ENCODE peak calls at places on chromosomes 7 and 10, in six cellular contexts. One of them, this sample, is unnamed.

GRCh38 chr10:74206727-74207126 is 55.7 kb downstream of the ADK start:
- DNase-seq in AG09309: no peak
- DNase-seq in cardiac fibroblast: no peak
- DNase-seq in HCT116: no peak
- DNase-seq in heart left ventricle: no peak
- DNase-seq in transverse colon: no peak
- DNase-seq in this sample: no peak

GRCh38 chr10:89122431-89123066 is 84.6 kb downstream of the CH25H start:
- DNase-seq in transverse colon: no peak
- DNase-seq in AG09309: no peak
- DNase-seq in heart left ventricle: peak; percentile 25
- DNase-seq in HCT116: no peak
- DNase-seq in cardiac fibroblast: peak; percentile 54
- DNase-seq in this sample: no peak

GRCh38 chr10:94108200-94108599 is 114.5 kb downstream of the PLCE1 start:
- DNase-seq in cardiac fibroblast: peak; percentile 87
- DNase-seq in HCT116: no peak
- DNase-seq in transverse colon: no peak
- DNase-seq in heart left ventricle: no peak
- DNase-seq in AG09309: peak; percentile 63
- DNase-seq in this sample: peak; percentile 24

GRCh38 chr7:18655506-18655905 is 160.0 kb downstream of the HDAC9 start:
- DNase-seq in HCT116: no peak
- DNase-seq in AG09309: no peak
- DNase-seq in cardiac fibroblast: no peak
- DNase-seq in transverse colon: no peak
- DNase-seq in heart left ventricle: no peak
- DNase-seq in this sample: no peak

GRCh38 chr7:36962367-36962766 is 238.1 kb upstream of the AOAH start:
- DNase-seq in transverse colon: no peak
- DNase-seq in AG09309: no peak
- DNase-seq in heart left ventricle: no peak
- DNase-seq in HCT116: no peak
- DNase-seq in cardiac fibroblast: no peak
- DNase-seq in this sample: peak; percentile 44

GRCh38 chr10:122190553-122190952 is 80.5 kb upstream of the BTBD16 start:
- DNase-seq in HCT116: no peak
- DNase-seq in heart left ventricle: no peak
- DNase-seq in AG09309: no peak
- DNase-seq in transverse colon: peak; percentile 26
- DNase-seq in cardiac fibroblast: no peak
- DNase-seq in this sample: no peak

GRCh38 chr10:133211141-133211830 is 18.7 kb upstream of the UTF1 start:
- DNase-seq in cardiac fibroblast: no peak
- DNase-seq in HCT116: no peak
- DNase-seq in AG09309: no peak
- DNase-seq in transverse colon: no peak
- DNase-seq in heart left ventricle: peak; percentile 22
- DNase-seq in this sample: no peak

GRCh38 chr10:104309980-104310978 is 28.0 kb downstream of the ITPRIP start:
- DNase-seq in HCT116: no peak
- DNase-seq in cardiac fibroblast: peak; percentile 96
- DNase-seq in AG09309: peak; percentile 60
- DNase-seq in transverse colon: no peak
- DNase-seq in heart left ventricle: peak; percentile 90
- DNase-seq in this sample: no peak

GRCh38 chr7:30566596-30566995 is 28.1 kb upstream of the GARS1 start:
- DNase-seq in AG09309: no peak
- DNase-seq in cardiac fibroblast: no peak
- DNase-seq in HCT116: no peak
- DNase-seq in transverse colon: no peak
- DNase-seq in heart left ventricle: no peak
- DNase-seq in this sample: no peak

GRCh38 chr10:132463333-132464255 is 66.6 kb downstream of the PWWP2B start:
- DNase-seq in transverse colon: no peak
- DNase-seq in HCT116: no peak
- DNase-seq in heart left ventricle: peak; percentile 38
- DNase-seq in AG09309: no peak
- DNase-seq in cardiac fibroblast: peak; percentile 36
- DNase-seq in this sample: no peak

GRCh38 chr10:114399576-114399975 is 4.7 kb downstream of the AFAP1L2 start:
- DNase-seq in transverse colon: no peak
- DNase-seq in heart left ventricle: no peak
- DNase-seq in HCT116: no peak
- DNase-seq in AG09309: no peak
- DNase-seq in cardiac fibroblast: no peak
- DNase-seq in this sample: no peak

GRCh38 chr10:60893231-60893630 is 50.8 kb downstream of the RHOBTB1 start:
- DNase-seq in AG09309: no peak
- DNase-seq in cardiac fibroblast: no peak
- DNase-seq in transverse colon: no peak
- DNase-seq in HCT116: no peak
- DNase-seq in heart left ventricle: no peak
- DNase-seq in this sample: no peak

GRCh38 chr7:82605247-82605864 is 161.8 kb upstream of the CACNA2D1 start:
- DNase-seq in AG09309: no peak
- DNase-seq in HCT116: peak; percentile 18
- DNase-seq in cardiac fibroblast: peak; percentile 73
- DNase-seq in transverse colon: no peak
- DNase-seq in heart left ventricle: no peak
- DNase-seq in this sample: peak; percentile 31

GRCh38 chr10:27783660-27784059 is 38.0 kb upstream of the MKX start:
- DNase-seq in heart left ventricle: no peak
- DNase-seq in AG09309: peak; percentile 60
- DNase-seq in HCT116: peak; percentile 81
- DNase-seq in cardiac fibroblast: peak; percentile 5
- DNase-seq in transverse colon: no peak
- DNase-seq in this sample: peak; percentile 45

GRCh38 chr7:45456105-45456504 is 118.1 kb upstream of the ADCY1 start:
- DNase-seq in heart left ventricle: no peak
- DNase-seq in AG09309: no peak
- DNase-seq in HCT116: no peak
- DNase-seq in cardiac fibroblast: no peak
- DNase-seq in transverse colon: no peak
- DNase-seq in this sample: no peak

GRCh38 chr7:156022483-156023459 is 210.5 kb upstream of the SHH start:
- DNase-seq in transverse colon: no peak
- DNase-seq in HCT116: no peak
- DNase-seq in heart left ventricle: no peak
- DNase-seq in cardiac fibroblast: no peak
- DNase-seq in AG09309: no peak
- DNase-seq in this sample: no peak

GRCh38 chr7:108989319-108989718 is 419.6 kb downstream of the DNAJB9 start:
- DNase-seq in AG09309: no peak
- DNase-seq in heart left ventricle: no peak
- DNase-seq in cardiac fibroblast: no peak
- DNase-seq in HCT116: no peak
- DNase-seq in transverse colon: no peak
- DNase-seq in this sample: no peak

GRCh38 chr10:76113952-76114351 is 682.5 kb downstream of the LRMDA start:
- DNase-seq in cardiac fibroblast: no peak
- DNase-seq in heart left ventricle: no peak
- DNase-seq in transverse colon: no peak
- DNase-seq in AG09309: no peak
- DNase-seq in HCT116: no peak
- DNase-seq in this sample: no peak

GRCh38 chr7:116591202-116592040 is 66.6 kb downstream of the CAV1 start:
- DNase-seq in transverse colon: no peak
- DNase-seq in HCT116: peak; percentile 45
- DNase-seq in cardiac fibroblast: peak; percentile 59
- DNase-seq in AG09309: no peak
- DNase-seq in heart left ventricle: no peak
- DNase-seq in this sample: no peak

GRCh38 chr10:89655722-89656121 is 10.7 kb upstream of the PANK1 start:
- DNase-seq in HCT116: no peak
- DNase-seq in AG09309: no peak
- DNase-seq in transverse colon: no peak
- DNase-seq in heart left ventricle: no peak
- DNase-seq in cardiac fibroblast: no peak
- DNase-seq in this sample: no peak

GRCh38 chr10:73940634-73941221 is 29.8 kb downstream of the PLAU start:
- DNase-seq in cardiac fibroblast: peak; percentile 80
- DNase-seq in AG09309: no peak
- DNase-seq in HCT116: peak; percentile 37
- DNase-seq in transverse colon: peak; percentile 89
- DNase-seq in heart left ventricle: peak; percentile 90
- DNase-seq in this sample: no peak

GRCh38 chr7:154425326-154425725 is 373.1 kb downstream of the DPP6 start:
- DNase-seq in transverse colon: no peak
- DNase-seq in AG09309: no peak
- DNase-seq in heart left ventricle: no peak
- DNase-seq in HCT116: no peak
- DNase-seq in cardiac fibroblast: no peak
- DNase-seq in this sample: no peak

GRCh38 chr10:91409869-91410637 is at the start of gene HECTD2:
- DNase-seq in transverse colon: peak; percentile 84
- DNase-seq in heart left ventricle: peak; percentile 83
- DNase-seq in HCT116: peak; percentile 19
- DNase-seq in AG09309: no peak
- DNase-seq in cardiac fibroblast: peak; percentile 70
- DNase-seq in this sample: no peak

GRCh38 chr7:22002731-22003130 is 57.0 kb upstream of the CDCA7L start:
- DNase-seq in AG09309: no peak
- DNase-seq in transverse colon: no peak
- DNase-seq in cardiac fibroblast: no peak
- DNase-seq in heart left ventricle: no peak
- DNase-seq in HCT116: no peak
- DNase-seq in this sample: no peak

GRCh38 chr7:134209322-134210015 is 82.3 kb downstream of the LRGUK start:
- DNase-seq in transverse colon: no peak
- DNase-seq in AG09309: no peak
- DNase-seq in heart left ventricle: no peak
- DNase-seq in HCT116: no peak
- DNase-seq in cardiac fibroblast: no peak
- DNase-seq in this sample: no peak

GRCh38 chr7:27723086-27723485 is 16.9 kb upstream of the TAX1BP1 start:
- DNase-seq in heart left ventricle: no peak
- DNase-seq in transverse colon: no peak
- DNase-seq in cardiac fibroblast: no peak
- DNase-seq in HCT116: no peak
- DNase-seq in AG09309: no peak
- DNase-seq in this sample: no peak

GRCh38 chr10:128087146-128087883 is 38.9 kb downstream of the MKI67 start:
- DNase-seq in transverse colon: no peak
- DNase-seq in cardiac fibroblast: no peak
- DNase-seq in AG09309: no peak
- DNase-seq in heart left ventricle: no peak
- DNase-seq in HCT116: no peak
- DNase-seq in this sample: no peak

GRCh38 chr10:14564268-14564744 is 210.4 kb downstream of the FAM107B start:
- DNase-seq in HCT116: no peak
- DNase-seq in heart left ventricle: no peak
- DNase-seq in cardiac fibroblast: no peak
- DNase-seq in AG09309: no peak
- DNase-seq in transverse colon: no peak
- DNase-seq in this sample: no peak

GRCh38 chr7:33841658-33842057 is 63.7 kb upstream of the BMPER start:
- DNase-seq in heart left ventricle: no peak
- DNase-seq in transverse colon: no peak
- DNase-seq in cardiac fibroblast: peak; percentile 59
- DNase-seq in HCT116: no peak
- DNase-seq in AG09309: no peak
- DNase-seq in this sample: no peak

GRCh38 chr7:113774182-113774807 is 144.5 kb downstream of the PPP1R3A start:
- DNase-seq in AG09309: peak; percentile 23
- DNase-seq in HCT116: peak; percentile 33
- DNase-seq in heart left ventricle: no peak
- DNase-seq in transverse colon: no peak
- DNase-seq in cardiac fibroblast: peak; percentile 66
- DNase-seq in this sample: peak; percentile 48

GRCh38 chr7:158997471-158997870 is 141.1 kb downstream of the DYNC2I1 start:
- DNase-seq in transverse colon: no peak
- DNase-seq in HCT116: no peak
- DNase-seq in heart left ventricle: no peak
- DNase-seq in cardiac fibroblast: no peak
- DNase-seq in AG09309: no peak
- DNase-seq in this sample: no peak

GRCh38 chr10:25758041-25758457 is 176.0 kb upstream of the MYO3A start:
- DNase-seq in AG09309: no peak
- DNase-seq in transverse colon: no peak
- DNase-seq in heart left ventricle: no peak
- DNase-seq in cardiac fibroblast: peak; percentile 47
- DNase-seq in HCT116: peak; percentile 26
- DNase-seq in this sample: peak; percentile 24
- TF ChIP-seq CTCF in AG09309: no peak
- TF ChIP-seq CTCF in transverse colon: no peak
- TF ChIP-seq CTCF in heart left ventricle: no peak
- TF ChIP-seq CTCF in cardiac fibroblast: peak; percentile 57
- TF ChIP-seq CTCF in HCT116: peak; percentile 76
- TF ChIP-seq CTCF in this sample: peak; percentile 86

GRCh38 chr10:100882251-100882643 is 30.5 kb upstream of the SLF2 start:
- DNase-seq in cardiac fibroblast: no peak
- DNase-seq in transverse colon: no peak
- DNase-seq in heart left ventricle: no peak
- DNase-seq in AG09309: no peak
- DNase-seq in HCT116: no peak
- DNase-seq in this sample: no peak
- H3K4me3 ChIP-seq in cardiac fibroblast: no peak overlapping the region
- H3K4me3 ChIP-seq in transverse colon: no peak overlapping the region
- H3K4me3 ChIP-seq in heart left ventricle: no peak overlapping the region
- H3K4me3 ChIP-seq in AG09309: no peak overlapping the region
- H3K4me3 ChIP-seq in HCT116: no peak overlapping the region
- H3K4me3 ChIP-seq in this sample: no peak overlapping the region

DNA sequence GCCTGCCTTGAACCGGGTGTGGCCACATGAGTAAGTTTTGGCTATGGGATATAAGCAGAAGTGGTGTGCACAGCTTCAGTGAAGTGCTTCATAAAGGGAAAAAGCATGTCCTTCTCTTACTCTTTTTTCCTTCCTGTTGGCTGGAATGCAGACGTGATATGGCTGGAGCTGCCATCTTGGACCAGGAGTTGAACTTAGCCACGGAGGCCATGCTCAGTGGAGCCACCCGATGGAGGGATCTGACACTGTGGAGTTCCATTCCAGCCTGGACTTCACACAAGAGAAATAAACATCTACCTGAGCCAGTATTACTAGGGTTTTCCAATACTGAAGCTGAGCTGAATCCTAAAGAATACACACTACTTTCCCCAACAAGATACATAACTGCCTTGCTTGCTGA is 52.3 kb downstream of the CCDC3 start:
- DNase-seq in cardiac fibroblast: no peak
- DNase-seq in AG09309: no peak
- DNase-seq in HCT116: peak; percentile 3
- DNase-seq in transverse colon: no peak
- DNase-seq in heart left ventricle: no peak
- DNase-seq in this sample: no peak
- TF ChIP-seq CTCF in cardiac fibroblast: peak; percentile 15
- TF ChIP-seq CTCF in AG09309: no peak
- TF ChIP-seq CTCF in HCT116: peak; percentile 52
- TF ChIP-seq CTCF in transverse colon: no peak
- TF ChIP-seq CTCF in heart left ventricle: no peak
- TF ChIP-seq CTCF in this sample: no peak

DNA sequence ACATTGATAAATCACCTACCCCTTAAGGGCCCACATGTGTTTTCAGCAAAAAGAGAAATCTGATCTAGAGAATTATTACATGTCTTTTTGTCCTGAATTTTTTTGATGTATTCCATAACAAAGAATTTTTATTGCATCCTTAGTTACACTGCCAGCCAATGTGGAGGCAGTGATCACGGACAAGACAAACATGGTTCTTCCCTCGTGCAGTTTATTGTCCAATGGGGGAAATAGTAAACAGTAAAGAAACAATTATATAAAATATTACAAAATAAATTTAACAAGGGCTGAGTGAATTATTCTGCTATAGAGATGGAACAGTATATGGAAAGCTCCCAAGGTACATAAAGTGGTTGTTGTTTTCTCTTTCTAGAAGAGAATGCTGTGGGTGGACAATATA is 2.0 kb downstream of the STEAP2 start:
- DNase-seq in transverse colon: no peak
- DNase-seq in AG09309: no peak
- DNase-seq in cardiac fibroblast: no peak
- DNase-seq in heart left ventricle: no peak
- DNase-seq in HCT116: no peak
- DNase-seq in this sample: no peak
- H3K4me3 ChIP-seq in transverse colon: no peak overlapping the region
- H3K4me3 ChIP-seq in AG09309: no peak overlapping the region
- H3K4me3 ChIP-seq in cardiac fibroblast: no peak overlapping the region
- H3K4me3 ChIP-seq in heart left ventricle: no peak overlapping the region
- H3K4me3 ChIP-seq in HCT116: no peak overlapping the region
- H3K4me3 ChIP-seq in this sample: no peak overlapping the region

This sample was measured in astrocyte of the cerebellum.